ENCODE peak calls at places on chromosomes 5 and 9, in five cellular contexts. I is neuronal stem cell, R is H9, L is H1, T is trophoblast cell. C is an unnamed sample.

GRCh38 chr5:133390416-133391155 is 221.8 kb downstream of the FSTL4 start:
- DNase-seq in T (no peak), R (peak), I (no peak), L (peak), C (no peak)

GRCh38 chr9:124179196-124180071 is 78.3 kb upstream of the NEK6 start:
- DNase-seq in T (peak), I (no peak), R (no peak), L (no peak), C (no peak)

GRCh38 chr5:171855798-171856772 is 70.5 kb downstream of the SMIM23 start:
- DNase-seq in R (no peak), I (no peak), T (no peak), L (no peak), C (peak)

GRCh38 chr5:172835246-172836030 is 1.4 kb downstream of the ERGIC1 start:
- DNase-seq in T (no peak), I (no peak), L (no peak), R (no peak), C (peak)

GRCh38 chr5:2675548-2675947 is 75.9 kb downstream of the IRX2 start:
- DNase-seq in R (no peak), T (no peak), I (no peak), L (no peak), C (no peak)

GRCh38 chr9:97895695-97896332 is 26.5 kb downstream of the TRMO start:
- DNase-seq in R (peak), T (peak), L (peak), I (no peak), C (peak)

GRCh38 chr9:124884376-124884775 is 22.4 kb downstream of the ARPC5L start:
- DNase-seq in L (no peak), R (no peak), I (no peak), T (no peak), C (no peak)

GRCh38 chr9:128390150-128390812 is 19.1 kb downstream of the URM1 start:
- DNase-seq in I (no peak), R (no peak), L (no peak), T (no peak), C (no peak)

GRCh38 chr9:1598270-1598669 is 416.9 kb upstream of the SMARCA2 start:
- DNase-seq in L (no peak), R (no peak), T (no peak), I (no peak), C (no peak)

GRCh38 chr9:109863961-109864360 is 84.0 kb downstream of the PALM2AKAP2 start:
- DNase-seq in R (no peak), I (no peak), T (no peak), L (no peak), C (peak)

GRCh38 chr5:141704782-141705297 is 22.8 kb upstream of the ARAP3 start:
- DNase-seq in L (no peak), T (no peak), R (no peak), I (no peak), C (no peak)

DNA sequence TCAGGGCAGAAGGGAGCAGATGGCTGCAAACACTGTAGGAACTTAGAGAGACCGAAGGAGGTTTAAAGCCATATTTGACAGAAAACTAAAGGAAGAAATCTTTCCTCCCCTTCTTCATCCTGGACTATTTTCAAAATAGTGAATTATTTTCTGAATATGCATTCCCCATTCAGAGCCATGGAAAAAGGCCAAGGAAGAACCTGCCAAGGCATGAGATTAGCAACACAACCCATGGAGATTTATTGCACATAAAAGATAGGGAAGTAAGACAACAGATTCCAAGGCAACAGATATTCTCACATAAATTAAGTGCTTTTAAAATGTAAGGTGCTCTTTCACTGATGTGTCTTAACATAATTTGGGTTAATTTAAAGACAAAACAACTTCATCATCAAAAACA is 233.3 kb upstream of the ADAMTS16 start:
- DNase-seq in I (no peak), L (no peak), T (no peak), R (no peak), C (no peak)
- H2BK12ac ChIP-seq in I (no peak), L (no peak), T (no peak), R (no peak), C (no peak)

GRCh38 chr5:181189363-181189961 is 15.5 kb downstream of the TRIM7 start:
- DNase-seq in T (no peak), L (no peak), R (no peak), I (no peak), C (peak)

GRCh38 chr5:181186902-181187499 is 18.0 kb downstream of the TRIM7 start:
- DNase-seq in R (no peak), L (no peak), I (no peak), T (no peak), C (no peak)

GRCh38 chr5:181188700-181189362 is 16.2 kb downstream of the TRIM7 start:
- DNase-seq in R (peak), I (peak), T (peak), L (peak), C (peak)

GRCh38 chr5:181186022-181186421 is 19.0 kb downstream of the TRIM7 start:
- DNase-seq in T (no peak), I (no peak), L (no peak), R (no peak), C (no peak)

GRCh38 chr5:181187500-181188213 is 17.3 kb downstream of the TRIM7 start:
- DNase-seq in R (peak), T (peak), L (peak), I (peak), C (peak)
- H3K27ac ChIP-seq in R (no peak), T (no peak), L (no peak), I (no peak), C (peak)

DNA sequence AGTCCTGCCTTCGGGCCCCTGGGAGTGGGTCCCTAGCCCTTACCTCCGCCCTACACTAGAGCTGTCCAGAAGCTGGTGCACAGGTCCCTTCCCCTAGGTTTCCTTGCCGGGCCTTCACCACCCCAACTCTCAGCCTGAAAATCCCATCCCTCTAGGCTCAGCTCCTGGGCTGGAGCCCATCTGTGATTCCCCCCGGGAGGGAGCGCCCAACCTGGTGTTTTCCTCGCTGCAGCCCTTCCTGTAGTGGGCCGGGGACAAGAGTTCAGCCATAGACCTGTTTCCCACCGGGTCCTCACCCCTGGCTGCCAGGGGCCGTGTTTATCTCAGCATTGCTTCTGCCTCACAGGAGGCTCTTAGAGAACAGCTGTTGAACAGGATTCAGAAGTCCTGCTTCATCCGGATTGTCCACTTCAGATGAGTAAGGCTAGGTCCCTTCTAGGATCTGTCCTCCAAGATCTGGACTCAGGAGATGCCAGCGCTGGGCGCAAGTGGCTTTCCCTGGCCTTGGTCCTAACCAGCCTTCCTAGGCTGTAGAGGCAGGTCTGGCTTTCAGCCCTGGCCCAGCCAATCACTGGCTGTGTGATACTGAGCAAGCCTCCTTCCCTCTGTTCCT is 965 bp downstream of the GLIPR2 start:
- DNase-seq in T (no peak), L (no peak), R (no peak), I (no peak), C (peak)
- H2AK5ac ChIP-seq in T (no peak), L (no peak), R (no peak), I (no peak), C (no peak)

DNA sequence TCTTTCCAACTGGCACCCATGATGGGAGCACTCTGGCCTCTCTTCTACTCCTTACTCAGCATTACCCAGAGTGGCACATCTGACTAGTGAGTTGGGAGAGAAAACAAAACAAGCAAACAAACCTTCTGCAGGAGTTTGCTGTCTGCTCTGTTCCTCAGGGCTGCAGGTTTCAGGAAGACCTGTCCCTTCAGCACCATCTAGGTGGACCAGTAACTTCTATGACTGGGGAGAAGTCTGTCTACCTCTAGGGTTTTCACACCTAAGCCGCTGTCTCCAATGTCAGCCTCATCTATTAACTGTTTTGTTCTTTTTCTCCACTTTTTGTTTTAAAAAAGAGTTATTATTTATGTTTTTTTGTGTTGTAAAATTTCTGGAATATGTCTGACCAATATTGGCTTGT is 58.7 kb downstream of the RAB3C start:
- DNase-seq in I (no peak), T (no peak), L (no peak), R (no peak), C (no peak)
- H2BK12ac ChIP-seq in I (no peak), T (no peak), L (no peak), R (no peak), C (no peak)

GRCh38 chr5:124478139-124478737 is 268.2 kb downstream of the ZNF608 start:
- DNase-seq in I (no peak), T (no peak), L (no peak), R (no peak), C (no peak)
- H3K27ac ChIP-seq in I (no peak), T (no peak), L (no peak), R (no peak), C (no peak)

DNA sequence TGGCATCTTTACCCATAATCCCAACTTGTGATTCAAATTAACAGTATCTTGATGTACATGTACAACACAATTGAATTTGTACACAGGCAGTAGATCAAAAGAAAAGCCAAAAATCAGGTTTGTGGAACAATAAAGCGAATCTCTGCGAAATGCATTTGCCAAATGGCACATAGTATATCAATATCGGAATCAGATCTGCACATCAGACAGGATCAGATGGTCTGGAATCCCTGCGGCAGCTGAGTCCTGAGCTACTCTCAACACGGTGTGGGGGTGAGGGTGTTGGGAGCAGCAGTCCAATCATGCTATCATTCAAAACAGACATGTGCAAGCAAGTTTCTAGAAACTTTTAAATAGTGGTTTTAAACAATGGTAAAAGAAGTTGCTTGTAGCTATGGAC is 358.3 kb downstream of the SEMA5A start:
- DNase-seq in I (no peak), L (no peak), T (no peak), R (no peak), C (no peak)
- H2AK5ac ChIP-seq in I (no peak), L (no peak), T (no peak), R (no peak), C (no peak)

C was measured in mesenchymal stem cell.